ENCODE peak calls at places on chromosomes 5 and 9, in eight cellular contexts. Y, M, W, X, B, H, A and L are unnamed samples.

GRCh38 chr9:96100385-96100978 is 201.5 kb downstream of the HSD17B3 start:
- DNase-seq in Y (no peak), M (no peak), W (no peak), X (no peak), B (no peak), H (no peak), A (no peak), L (no peak)

GRCh38 chr5:98656106-98656795 is 117.2 kb upstream of the RGMB start:
- DNase-seq in Y (peak), M (no peak), W (no peak), X (peak), B (no peak), H (no peak), A (no peak), L (no peak)

GRCh38 chr9:8632493-8632892 is 832.9 kb upstream of the DMAC1 start:
- DNase-seq in Y (no peak), M (no peak), W (no peak), X (no peak), B (no peak), H (no peak), A (no peak), L (no peak)

GRCh38 chr5:67315082-67315801 is 118.6 kb upstream of the CD180 start:
- DNase-seq in Y (peak), M (no peak), W (peak), X (peak), B (no peak), H (no peak), A (peak), L (no peak)

GRCh38 chr5:516338-516925 is 7.8 kb downstream of the SLC9A3 start:
- DNase-seq in Y (no peak), M (no peak), W (no peak), X (no peak), B (no peak), H (no peak), A (no peak), L (no peak)

GRCh38 chr9:131262327-131263032 is 13.8 kb downstream of the FAM78A start:
- DNase-seq in Y (peak), M (no peak), W (no peak), X (no peak), B (no peak), H (no peak), A (no peak), L (no peak)

GRCh38 chr5:121668635-121669034 is 183.0 kb upstream of the FTMT start:
- DNase-seq in Y (no peak), M (no peak), W (no peak), X (no peak), B (no peak), H (no peak), A (no peak), L (no peak)

GRCh38 chr5:72141440-72142271 is 34.4 kb downstream of the MAP1B start:
- DNase-seq in Y (peak), M (no peak), W (peak), X (peak), B (no peak), H (no peak), A (no peak), L (no peak)

GRCh38 chr9:4506490-4506889 is 16.2 kb downstream of the SLC1A1 start:
- DNase-seq in Y (no peak), M (no peak), W (no peak), X (no peak), B (no peak), H (no peak), A (no peak), L (no peak)

GRCh38 chr9:137028281-137029057 is 432 bp upstream of the ABCA2 start:
- DNase-seq in Y (peak), M (peak), W (peak), X (peak), B (peak), H (no peak), A (no peak), L (no peak)

GRCh38 chr5:172142709-172143215 is 45.3 kb downstream of the STK10 start:
- DNase-seq in Y (peak), M (no peak), W (peak), X (no peak), B (peak), H (no peak), A (no peak), L (no peak)

GRCh38 chr9:88590558-88591146 is 55.7 kb downstream of the NXNL2 start:
- DNase-seq in Y (no peak), M (no peak), W (no peak), X (no peak), B (no peak), H (no peak), A (no peak), L (no peak)
- TF ChIP-seq CTCF in Y (no peak), M (no peak), W (no peak), X (no peak), B (peak), H (no peak), A (no peak), L (no peak)

GRCh38 chr5:80654391-80655230 is at the start of the genes DHFR and MSH3:
- DNase-seq in Y (peak), M (peak), W (peak), X (peak), B (peak), H (peak), A (peak), L (peak)

GRCh38 chr5:80654054-80654390 is 430 bp upstream of the MSH3 start:
- DNase-seq in Y (no peak), M (no peak), W (no peak), X (no peak), B (peak), H (no peak), A (no peak), L (no peak)

GRCh38 chr5:80656425-80656824 is 1.6 kb upstream of the DHFR start:
- DNase-seq in Y (peak), M (no peak), W (no peak), X (no peak), B (peak), H (no peak), A (no peak), L (no peak)

GRCh38 chr5:80655231-80655784 is 525 bp upstream of the DHFR start:
- DNase-seq in Y (peak), M (no peak), W (no peak), X (peak), B (peak), H (no peak), A (no peak), L (no peak)

DNA sequence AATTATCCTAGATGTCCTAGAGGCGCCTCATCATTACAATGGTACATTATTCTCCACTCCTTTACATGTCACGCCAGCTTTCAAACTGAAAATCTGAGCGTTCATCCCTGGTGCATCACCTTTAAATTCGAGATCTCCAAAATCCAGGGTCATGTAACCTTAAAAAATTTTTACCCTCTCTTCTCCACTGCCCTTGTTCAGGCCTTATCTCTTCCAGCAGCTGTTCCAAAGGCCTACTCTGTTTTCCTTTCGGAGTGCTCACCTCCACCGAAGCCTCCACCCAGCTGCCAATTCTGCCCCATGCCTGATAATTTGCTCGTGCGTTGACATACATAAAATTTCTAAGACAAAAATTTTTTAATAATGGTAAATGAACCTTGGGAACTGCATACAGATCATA is 955 bp upstream of the MSH3 start:
- DNase-seq in Y (no peak), M (no peak), W (no peak), X (no peak), B (peak), H (no peak), A (no peak), L (no peak)
- H3K4me3 ChIP-seq in Y (peak), M (peak), W (peak), X (peak), B (peak), H (no peak), A (peak), L (no peak)

GRCh38 chr9:72149231-72149975 is at the start of gene GDA:
- DNase-seq in Y (no peak), M (peak), W (no peak), X (no peak), B (no peak), H (no peak), A (peak), L (no peak)
- TF ChIP-seq CTCF in Y (no peak), M (no peak), W (no peak), X (no peak), B (no peak), H (no peak), A (no peak), L (no peak)

DNA sequence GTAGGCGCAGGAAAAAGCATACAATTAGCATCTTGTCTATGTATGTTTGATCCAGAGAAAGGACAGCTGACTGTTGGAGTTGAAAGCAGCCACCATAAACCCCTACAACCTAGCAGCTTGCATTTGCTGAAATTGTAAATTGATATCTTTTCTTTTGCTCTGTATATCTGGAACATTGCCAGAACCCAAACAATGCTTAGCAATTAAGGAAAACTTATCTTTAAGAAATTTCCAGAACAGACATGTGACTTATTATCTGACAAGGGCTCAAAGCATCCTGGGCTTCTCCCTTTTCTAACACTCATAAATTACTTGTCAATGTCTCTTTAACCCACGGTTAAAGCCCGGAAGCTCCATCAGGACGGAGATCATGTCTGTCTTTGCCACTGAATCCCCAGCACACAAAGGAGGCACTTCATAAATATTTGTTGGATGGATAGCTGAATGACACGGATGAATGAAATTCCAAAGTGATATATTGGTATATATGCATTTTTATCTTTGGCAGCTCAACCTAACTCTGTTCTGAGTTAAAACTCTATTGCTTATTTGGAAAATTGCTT is 103.0 kb upstream of the CLINT1 start:
- DNase-seq in Y (no peak), M (no peak), W (no peak), X (no peak), B (no peak), H (no peak), A (no peak), L (no peak)
- H3K4me3 ChIP-seq in Y (no peak), M (no peak), W (no peak), X (no peak), B (no peak), H (no peak), A (no peak), L (no peak)

GRCh38 chr9:68575821-68576220 is 35.1 kb upstream of the TMEM252 start:
- DNase-seq in Y (no peak), M (no peak), W (no peak), X (no peak), B (no peak), H (no peak), A (no peak), L (no peak)
- TF ChIP-seq CTCF in Y (no peak), M (no peak), W (no peak), X (no peak), B (no peak), H (no peak), A (no peak), L (no peak)

GRCh38 chr5:147455321-147455720 is 54.5 kb downstream of the DPYSL3 start:
- DNase-seq in Y (peak), M (no peak), W (peak), X (peak), B (no peak), H (no peak), A (no peak), L (peak)

GRCh38 chr5:147450596-147450995 is 59.3 kb downstream of the DPYSL3 start:
- DNase-seq in Y (no peak), M (no peak), W (no peak), X (no peak), B (no peak), H (no peak), A (no peak), L (no peak)

GRCh38 chr5:147453901-147454814 is 55.7 kb downstream of the DPYSL3 start:
- DNase-seq in Y (peak), M (peak), W (peak), X (peak), B (peak), H (peak), A (peak), L (peak)

GRCh38 chr5:147451125-147451524 is 58.7 kb downstream of the DPYSL3 start:
- DNase-seq in Y (no peak), M (no peak), W (no peak), X (no peak), B (no peak), H (no peak), A (no peak), L (no peak)

DNA sequence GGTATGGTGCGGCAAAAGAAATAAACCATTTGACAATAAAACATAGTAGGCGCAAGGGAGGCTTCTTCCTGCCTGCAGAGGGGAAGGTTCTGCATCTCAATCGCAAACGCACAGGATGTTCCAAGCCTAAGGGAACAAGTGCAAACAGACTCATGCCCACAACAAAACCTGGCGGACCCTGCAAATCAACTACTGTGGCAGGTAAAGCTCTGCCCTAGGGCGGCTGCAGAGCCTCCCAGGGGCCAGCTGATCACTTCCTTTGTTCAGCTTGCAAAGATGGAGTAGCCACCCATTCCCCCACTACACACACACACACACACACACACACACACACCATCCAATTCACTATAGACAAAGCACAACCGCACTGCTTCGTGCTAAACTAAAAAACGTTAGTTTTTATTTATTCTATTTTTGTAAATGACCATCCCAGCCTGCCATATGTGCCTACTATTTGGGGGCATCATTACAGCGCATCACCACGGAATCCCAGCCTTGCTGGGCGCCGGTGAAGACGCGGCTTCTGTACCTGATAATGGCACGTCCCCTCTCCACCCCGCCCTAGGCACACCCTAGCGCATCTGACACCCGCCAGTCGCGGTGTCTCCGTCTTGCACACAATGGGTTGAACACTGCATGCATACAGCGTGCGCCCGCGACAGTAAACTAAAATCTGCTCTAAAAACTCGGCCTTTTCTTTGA is 57.6 kb downstream of the DPYSL3 start:
- DNase-seq in Y (no peak), M (no peak), W (no peak), X (no peak), B (no peak), H (no peak), A (no peak), L (no peak)
- H3K4me3 ChIP-seq in Y (peak), M (peak), W (peak), X (peak), B (no peak), H (peak), A (no peak), L (peak)

GRCh38 chr5:146909496-146910068 is 31.0 kb upstream of the PPP2R2B start:
- DNase-seq in Y (no peak), M (peak), W (no peak), X (no peak), B (no peak), H (no peak), A (no peak), L (no peak)

GRCh38 chr5:146910239-146910638 is 31.7 kb upstream of the PPP2R2B start:
- DNase-seq in Y (no peak), M (no peak), W (no peak), X (no peak), B (no peak), H (no peak), A (no peak), L (no peak)

GRCh38 chr5:146912874-146913273 is 34.3 kb upstream of the PPP2R2B start:
- DNase-seq in Y (no peak), M (no peak), W (no peak), X (no peak), B (no peak), H (no peak), A (no peak), L (no peak)
- TF ChIP-seq CTCF in Y (no peak), M (no peak), W (no peak), X (no peak), B (no peak), H (no peak), A (no peak), L (no peak)

GRCh38 chr5:132260714-132261615 is 3.5 kb downstream of the PDLIM4 start:
- DNase-seq in Y (peak), M (no peak), W (peak), X (peak), B (peak), H (no peak), A (peak), L (peak)

GRCh38 chr5:132260051-132260450 is 2.6 kb downstream of the PDLIM4 start:
- DNase-seq in Y (peak), M (no peak), W (no peak), X (peak), B (no peak), H (no peak), A (peak), L (no peak)

GRCh38 chr5:132257131-132258101 is at the start of gene PDLIM4:
- DNase-seq in Y (no peak), M (peak), W (peak), X (peak), B (peak), H (no peak), A (peak), L (no peak)

GRCh38 chr5:132258102-132259060 is 885 bp downstream of the PDLIM4 start:
- DNase-seq in Y (peak), M (no peak), W (no peak), X (peak), B (peak), H (no peak), A (no peak), L (peak)

DNA sequence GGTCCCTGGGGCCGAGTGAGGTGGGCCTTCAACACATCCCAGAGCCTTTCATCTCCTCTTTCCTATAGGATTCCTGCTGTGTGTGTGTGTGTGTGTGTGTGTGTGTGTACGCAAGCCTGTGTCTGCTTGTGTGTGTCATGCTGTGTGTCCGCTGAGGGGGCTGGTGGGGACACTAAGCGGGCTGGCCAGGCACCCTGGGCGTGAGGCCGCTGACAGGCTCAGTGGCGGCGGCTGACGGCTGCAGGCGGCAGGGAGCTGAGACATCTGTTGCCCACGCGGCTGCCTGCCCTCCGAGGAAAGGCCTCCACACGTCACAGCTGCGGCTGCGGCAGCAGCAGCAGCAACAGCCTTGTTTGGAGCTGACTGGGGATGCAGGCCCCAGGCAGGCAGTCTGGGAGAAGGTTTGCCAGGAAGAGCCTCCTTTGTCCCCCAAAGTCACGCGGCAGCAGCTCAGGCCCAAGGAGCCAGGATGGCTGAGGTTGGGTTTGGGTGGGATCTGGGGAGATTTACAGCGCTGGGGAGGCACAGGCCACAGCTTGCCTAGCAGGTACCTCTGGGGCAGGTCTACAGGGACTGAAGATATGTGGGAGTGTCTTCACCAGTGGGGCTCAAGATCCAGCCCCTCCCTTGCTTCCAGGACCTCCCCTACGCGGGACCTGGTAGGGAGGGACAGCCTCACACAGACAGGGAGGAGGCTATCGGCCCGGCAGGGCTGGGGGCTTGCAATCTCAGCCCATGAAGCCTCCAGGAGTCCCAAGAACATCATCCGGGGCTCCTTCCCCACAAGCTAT is 1.8 kb downstream of the PDLIM4 start:
- DNase-seq in Y (peak), M (peak), W (peak), X (peak), B (peak), H (no peak), A (peak), L (peak)
- H3K4me3 ChIP-seq in Y (peak), M (no peak), W (peak), X (peak), B (peak), H (no peak), A (no peak), L (peak)

GRCh38 chr5:87069974-87070608 is 197.6 kb upstream of the RASA1 start:
- DNase-seq in Y (peak), M (peak), W (peak), X (peak), B (peak), H (no peak), A (no peak), L (no peak)
- TF ChIP-seq CTCF in Y (peak), M (peak), W (peak), X (peak), B (no peak), H (no peak), A (no peak), L (peak)

DNA sequence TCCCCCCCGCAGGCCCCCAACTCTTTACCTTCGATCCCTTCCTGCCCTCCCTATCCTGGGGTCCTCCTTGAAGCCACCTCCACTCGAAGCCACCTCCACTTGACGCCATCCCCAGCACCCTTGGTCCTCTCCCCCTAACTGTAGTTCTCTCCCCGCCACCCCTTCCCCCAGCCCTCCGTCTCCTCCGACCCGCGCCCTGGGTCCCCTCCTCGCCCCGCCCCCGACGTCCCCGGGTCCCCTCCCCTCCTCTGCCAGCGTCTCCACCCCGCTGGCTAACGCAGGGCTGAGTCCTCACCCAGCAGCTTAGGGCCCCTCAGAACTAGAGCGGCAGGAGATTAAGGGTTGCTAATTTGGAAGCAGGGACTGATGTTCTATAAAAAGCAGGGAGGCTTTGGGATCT is 30.7 kb upstream of the ANKRD33B start:
- DNase-seq in Y (no peak), M (peak), W (no peak), X (no peak), B (peak), H (no peak), A (peak), L (no peak)
- H3K4me3 ChIP-seq in Y (no peak), M (no peak), W (no peak), X (no peak), B (no peak), H (no peak), A (no peak), L (no peak)